ENCODE peak calls at places on chromosomes 1 and 21, in five cellular contexts. Z, P, G, U and D are unnamed samples.

GRCh38 chr1:38062361-38063288 is 16.0 kb upstream of the POU3F1 start:
- DNase-seq in G (no peak), Z (no peak), U (no peak), P (no peak), D (no peak)

GRCh38 chr1:47210666-47211065 is 20.8 kb upstream of the PDZK1IP1 start:
- DNase-seq in P (no peak), G (no peak), Z (no peak), U (no peak), D (no peak)

GRCh38 chr1:190176776-190177175 is 300.9 kb downstream of the BRINP3 start:
- DNase-seq in P (no peak), G (no peak), Z (no peak), U (no peak), D (no peak)

GRCh38 chr1:94836891-94837290 is 16.7 kb downstream of the SLC44A3 start:
- DNase-seq in P (no peak), Z (no peak), G (peak), U (no peak), D (no peak)

GRCh38 chr21:34365794-34366193 is 2.0 kb downstream of the KCNE2 start:
- DNase-seq in P (peak), Z (no peak), U (no peak), G (no peak), D (no peak)

GRCh38 chr1:233244183-233244582 is 51.3 kb downstream of the PCNX2 start:
- DNase-seq in G (no peak), Z (no peak), U (peak), P (no peak), D (peak)

GRCh38 chr1:241902376-241903067 is 54.5 kb downstream of the EXO1 start:
- DNase-seq in P (no peak), G (no peak), U (peak), Z (no peak), D (no peak)

GRCh38 chr1:172967936-172968335 is 82.8 kb downstream of the TNFSF18 start:
- DNase-seq in U (peak), Z (no peak), P (no peak), G (no peak), D (no peak)

GRCh38 chr1:231590453-231591198 is 36.0 kb upstream of the DISC1 start:
- DNase-seq in G (peak), Z (no peak), P (peak), U (peak), D (peak)

GRCh38 chr1:57295326-57295725 is 128.5 kb downstream of the DAB1 start:
- DNase-seq in U (no peak), G (no peak), P (no peak), Z (no peak), D (no peak)

GRCh38 chr1:22658385-22659163 is 5.5 kb downstream of the C1QB start:
- DNase-seq in P (no peak), G (no peak), U (no peak), Z (no peak), D (no peak)
- TF ChIP-seq CTCF in P (no peak), G (peak), U (no peak), Z (no peak), D (peak)

DNA sequence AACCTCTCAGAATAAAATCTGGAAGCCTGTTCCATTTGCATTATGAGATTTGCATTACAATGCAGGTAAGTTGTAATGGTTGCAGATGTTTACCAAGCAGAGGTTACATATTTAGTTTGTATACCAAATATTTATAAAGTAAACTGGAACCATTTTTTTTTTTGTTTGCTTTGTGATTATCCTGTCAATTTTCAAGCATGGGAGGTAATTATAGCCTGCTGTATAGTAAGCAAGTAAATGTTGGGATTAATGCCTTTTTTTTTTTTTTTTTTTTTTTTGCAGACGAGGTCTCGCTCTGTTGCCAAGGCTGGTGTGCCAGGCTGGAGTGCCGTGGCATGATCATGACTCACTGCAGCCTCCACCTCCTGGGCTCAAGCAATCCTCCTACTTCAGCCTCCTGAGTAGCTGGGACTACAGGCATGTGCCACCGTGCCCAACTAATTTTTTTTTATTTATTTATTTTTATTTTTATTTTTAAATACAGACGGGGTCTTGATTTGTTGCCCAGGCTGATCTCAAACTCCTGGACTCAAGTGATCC is 21.0 kb downstream of the NFYC start:
- DNase-seq in P (no peak), G (no peak), U (no peak), Z (no peak), D (no peak)
- TF ChIP-seq CTCF in P (no peak), G (no peak), U (no peak), Z (no peak), D (no peak)

DNA sequence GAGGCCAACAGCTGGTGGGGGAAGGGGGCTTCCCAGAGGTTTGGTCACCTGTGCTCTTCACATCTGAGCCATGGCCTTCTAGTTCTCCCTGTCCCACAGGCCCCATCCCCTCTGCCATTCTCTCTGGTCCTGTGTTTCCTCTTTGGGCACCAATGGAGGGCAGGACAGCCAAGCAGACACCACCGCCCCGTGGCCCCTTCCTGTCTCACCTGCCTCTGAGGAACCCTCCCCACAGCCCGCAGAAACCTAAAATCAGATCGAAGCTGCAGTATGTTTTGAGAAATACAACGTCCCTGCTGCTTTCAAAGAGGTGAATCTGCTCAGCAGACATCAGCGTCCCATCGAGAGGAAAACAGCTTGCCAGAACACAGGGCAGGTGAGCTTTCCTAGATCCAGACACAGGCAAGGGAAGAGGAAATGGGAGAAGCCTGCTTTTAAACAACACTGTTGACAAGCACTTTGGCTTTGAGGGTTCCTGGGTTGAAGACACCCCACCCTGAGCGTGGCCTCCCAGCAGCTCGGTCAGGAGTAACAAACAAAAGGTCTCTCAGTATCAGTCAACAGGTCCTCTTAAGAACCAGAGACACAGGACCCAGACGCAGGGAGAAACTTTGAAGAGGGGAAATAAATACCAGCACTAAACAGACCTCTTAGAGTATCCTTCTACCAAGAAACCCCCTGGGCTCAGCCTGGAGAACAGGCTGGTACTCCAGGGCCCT is 2.3 kb downstream of the PANK4 start:
- DNase-seq in U (no peak), Z (no peak), P (no peak), G (no peak), D (no peak)
- TF ChIP-seq CTCF in U (no peak), Z (peak), P (no peak), G (no peak), D (no peak)

GRCh38 chr1:16960560-16961296 is 19.7 kb downstream of the MFAP2 start:
- DNase-seq in Z (peak), P (peak), G (peak), U (peak), D (no peak)
- TF ChIP-seq CTCF in Z (peak), P (peak), G (peak), U (peak), D (no peak)